ENCODE peak calls at places on chromosomes 2 and 18, in seven cellular contexts. W, S, N, J, Z, G and K are unnamed samples.

GRCh38 chr2:218719457-218719856 is 8.8 kb downstream of the TTLL4 start:
- DNase-seq in W (no peak), S (no peak), N (no peak), J (no peak), Z (no peak), G (no peak), K (no peak)

GRCh38 chr18:52287151-52287550 is 52.8 kb upstream of the DCC start:
- DNase-seq in W (no peak), S (no peak), N (no peak), J (no peak), Z (no peak), G (no peak), K (no peak)

GRCh38 chr2:181430406-181431199 is 26.6 kb upstream of the ITGA4 start:
- DNase-seq in W (no peak), S (no peak), N (no peak), J (no peak), Z (no peak), G (no peak), K (no peak)

GRCh38 chr18:51184092-51184458 is 13.4 kb downstream of the MEX3C start:
- DNase-seq in W (no peak), S (no peak), N (no peak), J (no peak), Z (no peak), G (no peak), K (no peak)

GRCh38 chr2:130764035-130764820 is 8.9 kb downstream of the AMER3 start:
- DNase-seq in W (no peak), S (no peak), N (no peak), J (no peak), Z (no peak), G (no peak), K (no peak)

GRCh38 chr18:46562674-46563192 is 94.3 kb downstream of the LOXHD1 start:
- DNase-seq in W (no peak), S (no peak), N (no peak), J (no peak), Z (no peak), G (no peak), K (no peak)

GRCh38 chr2:8882094-8882493 is 44.7 kb upstream of the KIDINS220 start:
- DNase-seq in W (no peak), S (no peak), N (no peak), J (no peak), Z (no peak), G (no peak), K (no peak)

GRCh38 chr2:239830066-239830717 is 194.9 kb downstream of the NDUFA10 start:
- DNase-seq in W (peak), S (no peak), N (no peak), J (no peak), Z (no peak), G (no peak), K (no peak)

GRCh38 chr2:9150568-9150900 is 56.1 kb upstream of the ASAP2 start:
- DNase-seq in W (no peak), S (no peak), N (no peak), J (no peak), Z (no peak), G (no peak), K (no peak)

GRCh38 chr2:59933948-59934347 is 619.5 kb downstream of the BCL11A start:
- DNase-seq in W (no peak), S (no peak), N (no peak), J (no peak), Z (no peak), G (no peak), K (no peak)

GRCh38 chr18:76958692-76959341 is 136.5 kb downstream of the ZNF236 start:
- DNase-seq in W (no peak), S (no peak), N (no peak), J (no peak), Z (no peak), G (peak), K (peak)

GRCh38 chr2:229920011-229920781 is 1.6 kb downstream of the TRIP12 start:
- DNase-seq in W (no peak), S (no peak), N (no peak), J (peak), Z (no peak), G (peak), K (no peak)

GRCh38 chr2:230849633-230850357 is 14.9 kb upstream of the ITM2C start:
- DNase-seq in W (no peak), S (peak), N (no peak), J (peak), Z (no peak), G (no peak), K (no peak)

GRCh38 chr2:191280304-191280703 is 35.1 kb downstream of the MYO1B start:
- DNase-seq in W (no peak), S (no peak), N (no peak), J (no peak), Z (no peak), G (no peak), K (no peak)

GRCh38 chr18:68549257-68549871 is 165.5 kb downstream of the TMX3 start:
- DNase-seq in W (no peak), S (no peak), N (no peak), J (no peak), Z (no peak), G (no peak), K (no peak)